ENCODE peak calls at places on chromosomes 12 and 14, in six cellular contexts. V is hepatic stellate cell; Q is NCI-H446 treated with DMSO at 0.1 percent for 48 hours; P is CD8-positive, alpha-beta T cell; I is RPMI7951; T is pons. Y is an unnamed sample.

GRCh38 chr14:68619805-68620574 is 172.9 kb downstream of the ZFP36L1 start:
- DNase-seq in Q (no peak), T (no peak), P (no peak), V (peak), I (peak), Y (no peak)

GRCh38 chr14:94153750-94154350 is 20.3 kb upstream of the PPP4R4 start:
- DNase-seq in P (no peak), T (no peak), V (no peak), Q (no peak), I (no peak), Y (no peak)

GRCh38 chr14:91482278-91483023 is 27.7 kb downstream of the PPP4R3A start:
- DNase-seq in P (no peak), V (peak), Q (no peak), T (no peak), I (no peak), Y (no peak)

GRCh38 chr12:54134850-54135249 is 53.9 kb downstream of the SMUG1 start:
- DNase-seq in I (no peak), Q (no peak), P (no peak), T (no peak), V (no peak), Y (no peak)

GRCh38 chr12:81644503-81644902 is 114.6 kb downstream of the PPFIA2 start:
- DNase-seq in I (peak), V (peak), T (peak), P (no peak), Q (peak), Y (peak)

GRCh38 chr14:66642264-66642663 is 134.3 kb downstream of the GPHN start:
- DNase-seq in Q (no peak), I (no peak), T (no peak), P (no peak), V (no peak), Y (no peak)

GRCh38 chr12:25051583-25052190 is 102.8 kb upstream of the BCAT1 start:
- DNase-seq in Q (no peak), I (no peak), P (peak), V (no peak), T (peak), Y (no peak)

GRCh38 chr12:127822743-127823433 is 444.1 kb upstream of the TMEM132C start:
- DNase-seq in Q (peak), V (no peak), I (no peak), P (no peak), T (no peak), Y (no peak)

GRCh38 chr12:12488823-12489528 is 73.7 kb downstream of the DUSP16 start:
- DNase-seq in I (no peak), Q (no peak), P (no peak), T (no peak), V (no peak), Y (no peak)

GRCh38 chr12:26471560-26471959 is 276.2 kb downstream of the SSPN start:
- DNase-seq in Q (no peak), T (peak), I (peak), V (peak), P (no peak), Y (peak)

GRCh38 chr14:67815573-67816235 is 686 bp downstream of the ZFYVE26 start:
- DNase-seq in Q (no peak), P (no peak), T (peak), I (peak), V (peak), Y (peak)

GRCh38 chr12:46371718-46372130 is 849 bp downstream of the SLC38A2 start:
- DNase-seq in V (no peak), T (peak), P (peak), I (peak), Q (no peak), Y (peak)

GRCh38 chr12:104953323-104953722 is 4.8 kb downstream of the SLC41A2 start:
- DNase-seq in Q (no peak), V (no peak), I (no peak), T (no peak), P (no peak), Y (no peak)

GRCh38 chr14:57512221-57512620 is 18.6 kb upstream of the CCDC198 start:
- DNase-seq in Q (no peak), I (no peak), P (no peak), T (no peak), V (no peak), Y (no peak)

GRCh38 chr12:14836336-14837210 is 6.8 kb downstream of the ART4 start:
- DNase-seq in T (no peak), I (peak), Q (no peak), P (no peak), V (peak), Y (no peak)

GRCh38 chr14:23930742-23931141 is 22.8 kb upstream of the DHRS4 start:
- DNase-seq in T (no peak), P (no peak), I (peak), Q (no peak), V (peak), Y (no peak)

GRCh38 chr14:20624495-20625070 is 16.9 kb downstream of the OR6S1 start:
- DNase-seq in P (no peak), V (no peak), Q (no peak), I (peak), T (no peak), Y (no peak)

GRCh38 chr14:32934891-32935633 is 3.6 kb upstream of the NPAS3 start:
- DNase-seq in V (no peak), Q (no peak), I (peak), T (peak), P (no peak), Y (peak)

GRCh38 chr12:26251600-26251999 is 56.2 kb downstream of the SSPN start:
- DNase-seq in T (no peak), I (no peak), Q (no peak), P (no peak), V (no peak), Y (no peak)

GRCh38 chr12:67161322-67161918 is 107.7 kb upstream of the CAND1 start:
- DNase-seq in I (peak), V (peak), Q (peak), P (peak), T (peak), Y (peak)

GRCh38 chr12:52942056-52942913 is 6.6 kb upstream of the KRT18 start:
- DNase-seq in T (no peak), I (no peak), Q (no peak), V (no peak), P (no peak), Y (no peak)

Y was measured in globus pallidus.